ENCODE peak calls at places on chromosome 13, in ten cellular contexts. T is transverse colon, H is HepG2, A is GM23338, N is colonic mucosa, O is uterus, K is tibial artery, W is GM23248, X is breast epithelium, D is thyroid gland. Q is an unnamed sample. For H3K36me3 and H3K4me1, the result is how much of the 10 kb centered on the place peaks cover.

GRCh38 chr13:20351279-20352022 is 119.3 kb upstream of the GJB6 start:
- DNase-seq in O (no peak), A (no peak), T (no peak), X (no peak), K (no peak), W (peak), N (no peak), H (no peak), D (no peak), Q (peak)

GRCh38 chr13:27427663-27428062 is 3.2 kb downstream of the GTF3A start:
- DNase-seq in A (no peak), O (no peak), W (no peak), X (no peak), T (no peak), H (no peak), K (no peak), N (no peak), D (no peak), Q (no peak)

GRCh38 chr13:65416784-65417183 is 1813.4 kb downstream of the PCDH9 start:
- DNase-seq in N (no peak), W (no peak), H (no peak), A (no peak), K (no peak), X (no peak), T (no peak), O (no peak), D (no peak), Q (no peak)

GRCh38 chr13:27141746-27142145 is 29.9 kb downstream of the USP12 start:
- DNase-seq in A (no peak), H (no peak), O (no peak), K (no peak), D (no peak), W (no peak), N (no peak), T (no peak), X (no peak), Q (no peak)

GRCh38 chr13:111599791-111600190 is 279.3 kb downstream of the TEX29 start:
- DNase-seq in W (no peak), K (no peak), H (no peak), O (no peak), N (no peak), X (no peak), A (no peak), T (no peak), D (no peak), Q (no peak)

GRCh38 chr13:75541287-75541686 is 3.6 kb upstream of the COMMD6 start:
- DNase-seq in X (no peak), N (no peak), O (no peak), H (no peak), A (no peak), K (no peak), T (no peak), D (no peak), W (no peak), Q (no peak)

GRCh38 chr13:112874751-112875300 is 94.2 kb upstream of the MCF2L start:
- DNase-seq in D (no peak), O (no peak), H (no peak), X (no peak), N (no peak), T (no peak), K (no peak), W (no peak), A (no peak), Q (no peak)

GRCh38 chr13:98399756-98400155 is 177.2 kb downstream of the STK24 start:
- DNase-seq in W (peak), A (no peak), X (no peak), D (no peak), T (no peak), H (no peak), O (no peak), K (no peak), N (no peak), Q (no peak)

GRCh38 chr13:67183151-67183550 is 47.0 kb downstream of the PCDH9 start:
- DNase-seq in T (no peak), W (no peak), D (no peak), K (no peak), N (no peak), O (no peak), A (no peak), X (no peak), H (no peak), Q (no peak)
- H3K36me3 ChIP-seq in T (under half), W (under half), D (under half), K (under half), N (under half), O (under half), A (under half), X (under half), H (under half), Q (under half)

DNA sequence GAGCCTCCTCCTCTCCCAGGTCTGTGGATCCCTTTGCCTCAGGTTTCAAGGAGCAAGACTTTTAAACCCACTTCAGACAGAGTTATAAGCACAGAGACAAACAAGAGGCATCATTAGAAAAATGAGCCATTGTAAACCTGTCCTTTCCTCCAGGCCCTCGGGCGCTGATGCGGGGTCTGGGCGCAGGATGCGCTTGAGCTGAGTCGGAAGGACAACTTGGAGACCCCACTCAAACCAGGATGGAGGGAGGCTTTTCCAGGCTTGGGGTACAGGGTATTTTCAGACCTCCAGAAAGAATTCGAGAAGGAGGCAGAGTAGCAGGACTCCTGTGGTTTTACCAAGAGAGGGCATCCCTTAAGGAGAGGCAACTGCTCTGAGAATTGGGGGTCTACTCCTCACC is 155.6 kb downstream of the NUFIP1 start:
- DNase-seq in N (no peak), D (no peak), X (no peak), A (no peak), O (no peak), W (no peak), K (no peak), H (no peak), T (no peak), Q (no peak)
- H3K4me1 ChIP-seq in N (under half), D (under half), X (under half), A (under half), O (under half), W (under half), K (under half), H (under half), T (under half), Q (under half)

GRCh38 chr13:36421447-36421846 is 10.8 kb upstream of the CCNA1 start:
- DNase-seq in N (no peak), O (no peak), X (no peak), A (no peak), H (no peak), T (no peak), D (no peak), W (peak), K (no peak), Q (no peak)

GRCh38 chr13:36414461-36414860 is 17.8 kb upstream of the CCNA1 start:
- DNase-seq in K (no peak), O (no peak), W (no peak), X (no peak), D (no peak), A (no peak), H (no peak), N (no peak), T (no peak), Q (no peak)

GRCh38 chr13:36417328-36417727 is 15.0 kb upstream of the CCNA1 start:
- DNase-seq in W (no peak), X (no peak), N (no peak), A (no peak), T (no peak), O (no peak), K (no peak), H (no peak), D (no peak), Q (no peak)

GRCh38 chr13:36420437-36420891 is 11.8 kb upstream of the CCNA1 start:
- DNase-seq in O (peak), N (peak), W (peak), X (peak), A (peak), T (peak), H (peak), K (peak), D (peak), Q (peak)

DNA sequence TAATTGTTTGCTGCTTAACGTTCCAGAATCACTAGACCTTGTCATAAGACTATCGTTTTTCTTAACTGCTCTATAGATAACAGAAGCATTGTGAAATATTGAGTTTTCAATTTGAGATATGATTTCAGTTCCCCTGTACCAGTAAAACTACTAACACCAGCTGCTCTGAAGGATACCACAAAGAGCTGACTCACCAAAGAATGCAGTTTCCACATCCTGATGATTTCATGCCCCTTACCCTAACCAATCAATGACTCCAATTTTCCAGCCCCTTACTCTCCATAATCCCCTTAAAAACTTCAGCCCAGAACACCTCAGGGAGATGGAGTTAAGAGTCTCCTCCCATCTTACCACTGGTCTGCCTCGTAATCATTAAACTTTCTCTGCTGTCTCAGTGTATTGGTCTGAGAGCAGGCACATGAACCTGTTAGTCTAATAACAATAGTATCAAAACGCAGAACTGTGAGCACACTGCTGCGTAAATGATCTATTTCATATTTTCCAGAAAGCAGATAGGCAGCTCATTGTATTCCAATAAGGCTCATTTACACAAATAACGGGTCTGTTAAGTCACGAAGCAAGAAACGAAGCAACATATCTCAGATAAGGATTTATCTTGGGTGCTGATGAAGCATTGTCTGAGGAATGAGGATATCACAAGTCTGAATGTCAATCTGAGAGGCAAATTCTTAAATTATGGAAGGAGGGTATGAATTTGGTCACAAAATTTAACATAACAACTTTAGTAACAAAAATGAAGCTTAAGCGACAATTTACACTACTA is 14.1 kb upstream of the CCNA1 start:
- DNase-seq in K (no peak), D (no peak), W (peak), N (no peak), O (no peak), H (no peak), A (peak), T (no peak), X (no peak), Q (no peak)
- H3K27ac ChIP-seq in K (no peak), D (no peak), W (no peak), N (no peak), O (peak), H (no peak), A (no peak), T (no peak), X (no peak), Q (no peak)

GRCh38 chr13:113930711-113931637 is 42.9 kb downstream of the C13orf46 start:
- DNase-seq in A (no peak), W (no peak), X (no peak), K (peak), O (peak), T (no peak), H (no peak), D (no peak), N (no peak), Q (no peak)
- H3K36me3 ChIP-seq in A (under half), W (under half), X (under half), K (under half), O (under half), T (under half), H (under half), D (under half), N (under half), Q (under half)

DNA sequence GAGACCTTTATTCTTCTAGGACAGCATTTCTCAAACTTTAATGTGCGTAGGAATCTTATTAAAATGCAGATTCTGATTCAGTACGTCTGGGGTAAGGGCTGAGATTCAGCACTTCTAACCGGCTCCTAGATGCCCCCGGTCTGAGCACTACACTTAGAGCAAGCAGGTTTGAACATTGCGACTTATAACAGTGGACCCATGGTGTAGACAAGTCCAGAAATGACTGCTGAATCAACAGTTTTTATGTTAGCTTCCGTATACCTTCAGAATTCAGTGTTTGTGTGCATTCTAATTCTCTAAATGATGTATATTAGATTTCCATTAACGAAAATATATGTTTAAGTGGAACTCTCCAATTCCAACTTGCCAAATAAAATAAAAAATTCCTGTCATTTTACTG is 17.5 kb upstream of the CPB2 start:
- DNase-seq in X (no peak), A (no peak), O (no peak), H (no peak), N (no peak), D (no peak), T (no peak), W (no peak), K (no peak), Q (no peak)
- H3K4me1 ChIP-seq in X (under half), A (under half), O (under half), H (under half), N (under half), D (under half), T (under half), W (under half), K (under half), Q (under half)